ENCODE peak calls at places on chromosome 18, in seven cellular contexts. B, H, P, Z, A, W and J are unnamed samples.

GRCh38 chr18:48693625-48694262 is 154.9 kb downstream of the CTIF start:
- DNase-seq in B (no peak), A (no peak), W (peak), Z (peak), H (no peak), P (no peak), J (no peak)

GRCh38 chr18:57621252-57621607 is 406 bp downstream of the NARS1 start:
- DNase-seq in Z (peak), H (no peak), P (peak), W (no peak), B (no peak), A (no peak), J (peak)

GRCh38 chr18:29681578-29681977 is 1361.0 kb downstream of the DSC3 start:
- DNase-seq in P (no peak), A (no peak), H (no peak), W (no peak), B (no peak), Z (no peak), J (no peak)

GRCh38 chr18:74518456-74519315 is 15.6 kb upstream of the CNDP1 start:
- DNase-seq in Z (no peak), W (no peak), B (no peak), H (no peak), A (no peak), P (no peak), J (no peak)

GRCh38 chr18:67359868-67360838 is 156.4 kb downstream of the DSEL start:
- DNase-seq in Z (peak), H (peak), W (peak), B (no peak), A (no peak), P (no peak), J (no peak)

GRCh38 chr18:38690626-38691025 is 1125.0 kb upstream of the CELF4 start:
- DNase-seq in W (no peak), B (no peak), Z (no peak), P (no peak), A (no peak), H (no peak), J (no peak)

GRCh38 chr18:11983592-11983991 is 2.3 kb downstream of the IMPA2 start:
- DNase-seq in Z (no peak), B (peak), P (peak), A (no peak), H (no peak), W (no peak), J (no peak)

GRCh38 chr18:11994346-11994707 is 13.0 kb downstream of the IMPA2 start:
- DNase-seq in W (peak), A (no peak), B (peak), P (no peak), H (no peak), Z (peak), J (no peak)

GRCh38 chr18:70132999-70133398 is 72.5 kb downstream of the RTTN start:
- DNase-seq in A (no peak), P (no peak), W (peak), B (no peak), Z (peak), H (no peak), J (no peak)

GRCh38 chr18:50877545-50878265 is 1.2 kb upstream of the ME2 start:
- DNase-seq in H (no peak), P (no peak), B (no peak), A (no peak), W (no peak), Z (no peak), J (no peak)

GRCh38 chr18:58013241-58014211 is 30.5 kb upstream of the NEDD4L start:
- DNase-seq in A (peak), W (no peak), Z (no peak), H (no peak), B (no peak), P (no peak), J (no peak)

GRCh38 chr18:26004827-26005226 is 85.6 kb downstream of the SS18 start:
- DNase-seq in Z (no peak), A (no peak), W (no peak), H (no peak), P (no peak), B (no peak), J (no peak)

GRCh38 chr18:28108254-28108653 is 68.7 kb downstream of the CDH2 start:
- DNase-seq in H (no peak), P (no peak), B (no peak), Z (no peak), W (no peak), A (no peak), J (no peak)